ENCODE peak calls at places on chromosomes 16 and 17, in six cellular contexts. G is K562, T is endothelial cell of umbilical vein, V is A549, F is GM12878, J is HepG2. Q is an unnamed sample.

GRCh38 chr17:27473748-27474609 is 17.7 kb downstream of the KSR1 start:
- DNase-seq in F (peak; percentile 97), T (peak; percentile 84), J (no peak), V (no peak), G (peak; percentile 80), Q (peak; percentile 93)

GRCh38 chr16:17245727-17246576 is 224.8 kb downstream of the XYLT1 start:
- DNase-seq in V (no peak), F (no peak), G (no peak), T (no peak), J (no peak), Q (no peak)

GRCh38 chr17:37829446-37830142 is 84.7 kb upstream of the HNF1B start:
- DNase-seq in T (no peak), V (no peak), J (no peak), G (no peak), F (peak; percentile 78), Q (no peak)

GRCh38 chr17:59534583-59534982 is 30.8 kb upstream of the DHX40 start:
- DNase-seq in T (no peak), G (no peak), V (peak; percentile 43), F (no peak), J (peak; percentile 23), Q (peak; percentile 36)

GRCh38 chr16:53465606-53466290 is 31.5 kb downstream of the RBL2 start:
- DNase-seq in T (peak; percentile 83), J (no peak), V (peak; percentile 44), G (no peak), F (no peak), Q (peak; percentile 14)

GRCh38 chr16:75264531-75264998 is 13.1 kb upstream of the BCAR1 start:
- DNase-seq in J (no peak), G (no peak), F (no peak), V (no peak), T (peak; percentile 70), Q (no peak)

GRCh38 chr17:76654408-76654807 is 10.9 kb upstream of the ST6GALNAC1 start:
- DNase-seq in T (no peak), V (no peak), J (no peak), F (no peak), G (no peak), Q (no peak)

GRCh38 chr16:52497067-52497816 is 49.7 kb downstream of the TOX3 start:
- DNase-seq in J (peak; percentile 71), G (no peak), T (no peak), F (no peak), V (no peak), Q (no peak)

DNA sequence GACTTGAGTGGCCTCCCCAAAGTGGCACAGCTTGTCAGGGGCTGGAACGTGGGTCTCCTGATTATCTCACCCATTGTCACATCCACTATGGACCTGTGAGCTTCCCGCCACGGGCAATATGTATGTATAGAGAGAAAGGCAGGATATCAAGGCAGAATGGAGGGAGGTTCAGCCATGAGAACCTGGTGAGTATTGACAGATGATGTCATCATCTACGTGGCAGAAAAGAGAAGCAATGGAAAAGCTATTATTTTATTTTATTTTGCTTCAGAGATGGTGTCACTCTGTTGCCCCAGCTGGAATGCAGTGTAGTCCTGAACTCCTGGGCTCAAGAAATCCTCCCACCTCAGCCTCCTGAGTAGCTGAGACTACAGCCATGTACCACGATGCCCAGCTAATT is 13.4 kb upstream of the PDK2 start:
- DNase-seq in G (no peak), V (no peak), J (no peak), T (no peak), F (no peak), Q (no peak)
- TF ChIP-seq MYC in G (no peak), V (no peak), J (no peak), T (no peak), F (no peak), Q (no peak)

GRCh38 chr16:89720859-89721643 is at the start of the genes VPS9D1 and ZNF276:
- DNase-seq in G (peak; percentile 86), V (peak; percentile 85), J (peak; percentile 65), F (no peak), T (peak; percentile 79), Q (peak; percentile 92)
- TF ChIP-seq POLR2A in G (peak; percentile 52), V (peak; percentile 58), J (peak; percentile 78), F (peak; percentile 81), T (peak; percentile 80), Q (peak; percentile 69)

GRCh38 chr17:45646288-45646988 is 137.7 kb upstream of the CRHR1 start:
- DNase-seq in F (no peak), V (no peak), T (no peak), G (no peak), J (peak; percentile 27), Q (peak; percentile 90)
- TF ChIP-seq MYC in F (no peak), V (no peak), T (no peak), G (no peak), J (no peak), Q (no peak)

GRCh38 chr17:64147110-64148016 is 17.4 kb upstream of the ERN1 start:
- DNase-seq in V (peak; percentile 37), F (no peak), J (peak; percentile 85), G (no peak), T (peak; percentile 35), Q (peak; percentile 54)
- TF ChIP-seq POLR2A in V (peak; percentile 68), F (no peak), J (peak; percentile 87), G (peak; percentile 27), T (peak; percentile 90), Q (peak; percentile 21)

GRCh38 chr17:57107498-57108101 is 22.6 kb downstream of the AKAP1 start:
- DNase-seq in T (no peak), V (peak; percentile 71), J (peak; percentile 72), G (peak; percentile 52), F (no peak), Q (peak; percentile 57)
- TF ChIP-seq MYC in T (no peak), V (no peak), J (no peak), G (no peak), F (no peak), Q (no peak)

GRCh38 chr17:81899514-81900166 is 2.4 kb upstream of the NPB start:
- DNase-seq in T (no peak), F (no peak), V (no peak), G (no peak), J (no peak), Q (no peak)

GRCh38 chr17:81902653-81903414 is 796 bp downstream of the NPB start:
- DNase-seq in J (no peak), G (no peak), F (no peak), V (no peak), T (no peak), Q (no peak)

GRCh38 chr17:81902023-81902652 is at the start of gene NPB:
- DNase-seq in V (no peak), T (no peak), F (no peak), J (no peak), G (peak; percentile 69), Q (no peak)

GRCh38 chr17:81900181-81900820 is 1.7 kb upstream of the NPB start:
- DNase-seq in V (no peak), F (no peak), T (no peak), J (no peak), G (no peak), Q (no peak)

DNA sequence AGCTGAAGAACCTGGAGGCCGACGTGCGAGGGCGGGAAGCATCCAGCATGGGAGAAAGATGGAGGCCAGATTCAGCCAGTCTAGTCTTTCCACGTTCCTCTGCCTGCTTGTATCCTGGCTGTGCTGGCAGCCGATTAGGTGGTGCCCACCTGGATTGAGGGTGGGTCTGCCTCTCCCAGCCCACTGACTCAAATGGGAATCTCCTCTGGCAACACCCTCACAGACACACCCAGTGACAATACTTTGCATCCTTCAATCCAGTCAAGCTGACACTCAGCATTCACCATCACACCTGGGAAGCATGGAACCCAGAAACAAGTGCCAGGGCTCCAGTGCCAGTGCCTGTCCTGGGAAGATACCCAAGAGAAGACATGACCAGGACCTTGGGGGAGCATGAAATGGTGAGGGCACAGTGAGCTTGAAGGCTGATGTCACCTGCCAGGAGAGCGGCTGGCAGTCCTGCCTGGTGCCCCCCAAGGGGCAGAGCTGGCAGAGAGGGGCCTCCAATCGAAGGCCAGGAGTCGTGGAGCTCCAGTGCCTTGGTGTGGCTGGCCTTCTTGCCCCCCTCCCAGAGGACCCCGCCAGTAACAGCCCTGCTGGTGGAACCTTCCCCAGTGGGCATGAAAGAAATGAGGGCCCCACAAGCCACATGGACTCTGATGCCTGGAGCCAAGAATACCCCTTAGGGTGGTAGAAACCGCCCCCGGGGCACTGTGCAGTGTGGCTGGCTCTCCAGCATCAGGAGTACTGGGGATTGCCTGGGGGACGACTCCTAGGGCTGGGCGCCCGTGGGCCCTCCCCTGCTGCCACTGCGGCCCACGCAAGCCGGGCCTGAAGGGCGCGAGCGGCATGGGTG is 643 bp upstream of the NPB start:
- DNase-seq in G (no peak), J (no peak), T (no peak), F (no peak), V (no peak), Q (no peak)
- TF ChIP-seq POLR2A in G (peak; percentile 52), J (no peak), T (no peak), F (peak; percentile 29), V (no peak), Q (no peak)

GRCh38 chr16:85724126-85724879 is 26.6 kb downstream of the C16orf74 start:
- DNase-seq in T (no peak), G (no peak), V (no peak), J (no peak), F (no peak), Q (no peak)
- TF ChIP-seq MYC in T (no peak), G (no peak), V (no peak), J (peak; percentile 24), F (no peak), Q (no peak)

DNA sequence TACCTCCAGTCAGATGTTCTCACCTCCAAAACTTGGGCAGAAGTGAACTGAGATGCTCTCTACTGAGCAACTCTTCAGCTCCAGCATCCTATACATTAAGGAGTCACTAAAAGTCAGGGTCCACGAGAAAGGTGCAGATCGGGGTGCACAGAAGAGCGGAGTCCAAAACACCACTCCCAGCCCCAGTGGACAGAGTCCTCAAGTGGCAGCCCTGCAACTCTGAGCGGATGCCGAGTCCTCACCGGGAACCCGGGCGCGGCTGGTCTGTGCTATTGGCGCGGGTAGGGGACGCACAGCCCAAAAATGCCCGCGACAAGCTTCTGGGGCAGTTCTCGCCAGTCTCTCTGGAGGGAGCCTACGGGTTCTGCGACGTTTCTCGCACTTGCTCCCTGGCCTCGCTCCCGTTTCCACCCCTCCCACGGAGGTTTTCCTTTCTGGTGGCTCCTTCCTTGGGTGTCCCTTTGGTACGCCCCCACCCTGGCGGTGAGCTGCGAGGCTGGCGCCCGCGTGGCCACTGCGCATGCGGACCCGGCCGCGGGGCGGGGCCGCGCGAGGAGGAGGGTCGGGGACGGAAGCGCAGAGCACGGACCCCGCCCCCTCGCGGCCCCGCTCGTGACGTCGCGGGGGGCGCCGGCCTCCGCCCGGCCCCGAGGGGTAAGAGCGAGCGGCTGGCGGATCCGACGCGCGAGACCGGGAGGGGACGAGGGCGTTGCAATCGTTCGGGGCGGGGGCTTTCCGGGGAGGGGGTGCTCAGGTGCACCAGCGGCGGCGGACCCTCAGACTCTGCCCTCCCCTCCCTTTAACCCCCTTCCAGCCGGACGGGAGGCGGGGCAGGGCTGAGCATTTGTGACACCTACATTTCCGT is at the start of gene TMEM219:
- DNase-seq in G (peak; percentile 99), J (peak; percentile 81), F (peak; percentile 70), V (peak; percentile 88), T (peak; percentile 92), Q (peak; percentile 88)
- TF ChIP-seq POLR2A in G (peak; percentile 78), J (peak; percentile 89), F (peak; percentile 80), V (peak; percentile 53), T (no peak), Q (peak; percentile 80)

DNA sequence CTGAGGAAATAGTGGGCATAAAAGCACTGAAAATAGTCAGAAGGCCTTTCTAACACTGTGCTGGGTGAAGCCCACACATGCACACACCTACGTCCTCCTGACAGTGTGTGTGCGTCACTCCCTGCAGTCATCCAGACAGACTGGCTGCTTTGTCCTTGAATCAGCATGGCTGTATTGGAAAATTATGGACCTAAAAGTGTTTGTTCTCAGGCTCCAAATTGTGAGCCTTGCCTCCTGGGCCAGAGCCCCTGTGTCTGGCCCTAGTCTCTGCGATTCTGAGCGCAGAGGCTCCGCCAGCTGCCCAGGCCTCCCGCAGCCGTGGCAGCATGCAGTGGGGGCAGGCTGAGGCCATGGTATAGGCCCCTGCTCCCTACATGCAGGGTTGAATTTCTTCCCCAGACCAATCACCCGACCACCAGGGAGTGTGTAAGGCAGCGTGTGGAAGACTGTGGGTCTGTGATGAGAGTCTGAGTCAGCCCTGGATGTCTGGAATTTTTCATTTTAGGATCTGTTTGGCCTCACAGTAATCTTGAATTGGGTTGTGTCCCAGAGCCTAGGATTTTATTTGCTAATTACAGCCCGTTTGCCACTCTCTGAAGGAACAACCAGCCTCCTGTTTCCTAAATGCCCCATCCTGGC is 166.8 kb downstream of the LGALS9B start:
- DNase-seq in T (no peak), F (no peak), V (no peak), G (no peak), J (no peak), Q (no peak)
- TF ChIP-seq MYC in T (no peak), F (no peak), V (no peak), G (no peak), J (no peak), Q (no peak)